ENCODE peak calls at places on chromosomes 3 and 15, in seven cellular contexts. Q is DMS153, B is dermis blood vessel endothelial cell, O is AG09319, H is T-helper 2 cell, V is coronary artery, C is HTR-8/SVneo. E is an unnamed sample.

GRCh38 chr3:114880078-114880477 is 267.0 kb downstream of the ZBTB20 start:
- DNase-seq in O (no peak), V (no peak), B (no peak), Q (no peak), C (no peak), H (no peak), E (no peak)

GRCh38 chr3:81048058-81048665 is 713.3 kb downstream of the GBE1 start:
- DNase-seq in O (no peak), B (no peak), V (no peak), H (no peak), C (no peak), Q (no peak), E (no peak)

GRCh38 chr3:177746259-177747021 is 549.2 kb upstream of the TBL1XR1 start:
- DNase-seq in Q (no peak), H (no peak), V (no peak), B (no peak), C (no peak), O (peak; percentile 46), E (no peak)

GRCh38 chr3:113947372-113948014 is at the start of gene ZDHHC23:
- DNase-seq in B (peak; percentile 64), O (no peak), Q (peak; percentile 57), H (peak; percentile 62), V (peak; percentile 80), C (peak; percentile 53), E (peak; percentile 67)

GRCh38 chr3:136862611-136862951 is 573 bp downstream of the NCK1 start:
- DNase-seq in Q (peak; percentile 37), H (peak; percentile 73), V (peak; percentile 79), C (peak; percentile 56), B (peak; percentile 71), O (no peak), E (peak; percentile 81)

GRCh38 chr3:191094057-191094456 is 105.0 kb upstream of the OSTN start:
- DNase-seq in H (no peak), C (no peak), B (no peak), O (peak; percentile 22), V (no peak), Q (no peak), E (no peak)

GRCh38 chr3:160618878-160619277 is 53.5 kb upstream of the KPNA4 start:
- DNase-seq in H (no peak), V (no peak), Q (no peak), C (no peak), O (no peak), B (no peak), E (no peak)

GRCh38 chr3:28240440-28240839 is 979 bp upstream of the CMC1 start:
- DNase-seq in Q (no peak), B (no peak), C (no peak), O (no peak), H (no peak), V (no peak), E (no peak)

GRCh38 chr15:80183886-80184285 is 31.1 kb downstream of the FAH start:
- DNase-seq in V (no peak), Q (no peak), O (no peak), B (peak; percentile 23), C (no peak), H (no peak), E (no peak)

GRCh38 chr15:75200765-75201608 is 695 bp upstream of the C15orf39 start:
- DNase-seq in H (peak; percentile 56), V (no peak), O (no peak), C (no peak), Q (peak; percentile 24), B (no peak), E (peak; percentile 77)

GRCh38 chr15:40769310-40770146 is at the start of gene C15orf62:
- DNase-seq in B (peak; percentile 77), Q (no peak), V (no peak), H (no peak), O (no peak), C (peak; percentile 65), E (peak; percentile 45)

GRCh38 chr15:99613887-99614642 is 48.3 kb downstream of the MEF2A start:
- DNase-seq in Q (no peak), H (no peak), B (no peak), C (no peak), V (no peak), O (peak; percentile 14), E (no peak)

GRCh38 chr3:125300416-125300815 is 74.7 kb downstream of the ZNF148 start:
- DNase-seq in H (no peak), O (peak; percentile 30), V (no peak), B (no peak), Q (no peak), C (peak; percentile 33), E (no peak)